ENCODE peak calls at places on chromosomes 6 and 20, in nine cellular contexts. One of them, this sample, is unnamed.

GRCh38 chr6:161048636-161049035 is 57.1 kb downstream of the MAP3K4 start:
- DNase-seq in Peyer's patch: no peak
- DNase-seq in tibial artery: no peak
- DNase-seq in HT1080: no peak
- DNase-seq in neural crest cell: no peak
- DNase-seq in sciatic nerve: no peak
- DNase-seq in stimulated activated CD8-positive, alpha-beta memory T cell treated with anti-CD3 and anti-CD28 coated beads, Interleukin-12 subunit alpha, Interleukin-12 subunit beta, amount 100 ng/mL, for 1 hour: no peak
- DNase-seq in HCT116: no peak
- DNase-seq in ureter: no peak
- DNase-seq in this sample: no peak

GRCh38 chr20:16476032-16476431 is 97.2 kb downstream of the KIF16B start:
- DNase-seq in Peyer's patch: no peak
- DNase-seq in tibial artery: no peak
- DNase-seq in HT1080: peak; percentile 35
- DNase-seq in neural crest cell: no peak
- DNase-seq in sciatic nerve: no peak
- DNase-seq in stimulated activated CD8-positive, alpha-beta memory T cell treated with anti-CD3 and anti-CD28 coated beads, Interleukin-12 subunit alpha, Interleukin-12 subunit beta, amount 100 ng/mL, for 1 hour: no peak
- DNase-seq in HCT116: peak; percentile 24
- DNase-seq in ureter: no peak
- DNase-seq in this sample: peak; percentile 37

GRCh38 chr6:3405679-3406078 is 51.2 kb downstream of the SLC22A23 start:
- DNase-seq in Peyer's patch: peak; percentile 56
- DNase-seq in tibial artery: no peak
- DNase-seq in HT1080: no peak
- DNase-seq in neural crest cell: no peak
- DNase-seq in sciatic nerve: no peak
- DNase-seq in stimulated activated CD8-positive, alpha-beta memory T cell treated with anti-CD3 and anti-CD28 coated beads, Interleukin-12 subunit alpha, Interleukin-12 subunit beta, amount 100 ng/mL, for 1 hour: no peak
- DNase-seq in HCT116: no peak
- DNase-seq in ureter: no peak
- DNase-seq in this sample: no peak

GRCh38 chr6:119523546-119523945 is 174.0 kb upstream of the MAN1A1 start:
- DNase-seq in Peyer's patch: no peak
- DNase-seq in tibial artery: no peak
- DNase-seq in HT1080: no peak
- DNase-seq in neural crest cell: no peak
- DNase-seq in sciatic nerve: no peak
- DNase-seq in stimulated activated CD8-positive, alpha-beta memory T cell treated with anti-CD3 and anti-CD28 coated beads, Interleukin-12 subunit alpha, Interleukin-12 subunit beta, amount 100 ng/mL, for 1 hour: no peak
- DNase-seq in HCT116: no peak
- DNase-seq in ureter: no peak
- DNase-seq in this sample: no peak

GRCh38 chr20:57747889-57748456 is 38.2 kb upstream of the PMEPA1 start:
- DNase-seq in Peyer's patch: no peak
- DNase-seq in tibial artery: no peak
- DNase-seq in HT1080: no peak
- DNase-seq in neural crest cell: no peak
- DNase-seq in sciatic nerve: no peak
- DNase-seq in stimulated activated CD8-positive, alpha-beta memory T cell treated with anti-CD3 and anti-CD28 coated beads, Interleukin-12 subunit alpha, Interleukin-12 subunit beta, amount 100 ng/mL, for 1 hour: no peak
- DNase-seq in HCT116: no peak
- DNase-seq in ureter: no peak
- DNase-seq in this sample: no peak

GRCh38 chr6:83461438-83461837 is 30.6 kb upstream of the ME1 start:
- DNase-seq in Peyer's patch: no peak
- DNase-seq in tibial artery: no peak
- DNase-seq in HT1080: no peak
- DNase-seq in neural crest cell: no peak
- DNase-seq in sciatic nerve: no peak
- DNase-seq in stimulated activated CD8-positive, alpha-beta memory T cell treated with anti-CD3 and anti-CD28 coated beads, Interleukin-12 subunit alpha, Interleukin-12 subunit beta, amount 100 ng/mL, for 1 hour: no peak
- DNase-seq in HCT116: no peak
- DNase-seq in ureter: no peak
- DNase-seq in this sample: no peak

GRCh38 chr6:119195848-119196247 is 117.4 kb upstream of the FAM184A start:
- DNase-seq in Peyer's patch: no peak
- DNase-seq in tibial artery: no peak
- DNase-seq in HT1080: no peak
- DNase-seq in neural crest cell: no peak
- DNase-seq in sciatic nerve: no peak
- DNase-seq in stimulated activated CD8-positive, alpha-beta memory T cell treated with anti-CD3 and anti-CD28 coated beads, Interleukin-12 subunit alpha, Interleukin-12 subunit beta, amount 100 ng/mL, for 1 hour: no peak
- DNase-seq in HCT116: no peak
- DNase-seq in ureter: no peak
- DNase-seq in this sample: no peak

GRCh38 chr6:149150999-149151398 is 166.5 kb upstream of the TAB2 start:
- DNase-seq in Peyer's patch: no peak
- DNase-seq in tibial artery: no peak
- DNase-seq in HT1080: no peak
- DNase-seq in neural crest cell: no peak
- DNase-seq in sciatic nerve: no peak
- DNase-seq in stimulated activated CD8-positive, alpha-beta memory T cell treated with anti-CD3 and anti-CD28 coated beads, Interleukin-12 subunit alpha, Interleukin-12 subunit beta, amount 100 ng/mL, for 1 hour: no peak
- DNase-seq in HCT116: no peak
- DNase-seq in ureter: no peak
- DNase-seq in this sample: no peak

GRCh38 chr6:36745836-36746235 is 48.2 kb downstream of the RAB44 start:
- DNase-seq in Peyer's patch: no peak
- DNase-seq in tibial artery: no peak
- DNase-seq in HT1080: no peak
- DNase-seq in neural crest cell: no peak
- DNase-seq in sciatic nerve: no peak
- DNase-seq in stimulated activated CD8-positive, alpha-beta memory T cell treated with anti-CD3 and anti-CD28 coated beads, Interleukin-12 subunit alpha, Interleukin-12 subunit beta, amount 100 ng/mL, for 1 hour: no peak
- DNase-seq in HCT116: no peak
- DNase-seq in ureter: no peak
- DNase-seq in this sample: no peak

GRCh38 chr6:47047479-47048411 is 5.6 kb upstream of the ADGRF1 start:
- DNase-seq in Peyer's patch: peak; percentile 76
- DNase-seq in tibial artery: peak; percentile 28
- DNase-seq in HT1080: peak; percentile 91
- DNase-seq in neural crest cell: peak; percentile 17
- DNase-seq in sciatic nerve: no peak
- DNase-seq in stimulated activated CD8-positive, alpha-beta memory T cell treated with anti-CD3 and anti-CD28 coated beads, Interleukin-12 subunit alpha, Interleukin-12 subunit beta, amount 100 ng/mL, for 1 hour: no peak
- DNase-seq in HCT116: peak; percentile 89
- DNase-seq in ureter: peak; percentile 52
- DNase-seq in this sample: peak; percentile 50

GRCh38 chr20:496126-496696 is 33.9 kb upstream of the TBC1D20 start:
- DNase-seq in Peyer's patch: no peak
- DNase-seq in tibial artery: no peak
- DNase-seq in HT1080: no peak
- DNase-seq in neural crest cell: no peak
- DNase-seq in sciatic nerve: no peak
- DNase-seq in stimulated activated CD8-positive, alpha-beta memory T cell treated with anti-CD3 and anti-CD28 coated beads, Interleukin-12 subunit alpha, Interleukin-12 subunit beta, amount 100 ng/mL, for 1 hour: no peak
- DNase-seq in HCT116: no peak
- DNase-seq in ureter: no peak
- DNase-seq in this sample: no peak

GRCh38 chr20:62953167-62953838 is 794 bp downstream of the SLC17A9 start:
- DNase-seq in Peyer's patch: no peak
- DNase-seq in tibial artery: no peak
- DNase-seq in HT1080: no peak
- DNase-seq in neural crest cell: no peak
- DNase-seq in sciatic nerve: no peak
- DNase-seq in stimulated activated CD8-positive, alpha-beta memory T cell treated with anti-CD3 and anti-CD28 coated beads, Interleukin-12 subunit alpha, Interleukin-12 subunit beta, amount 100 ng/mL, for 1 hour: no peak
- DNase-seq in HCT116: no peak
- DNase-seq in ureter: no peak
- DNase-seq in this sample: no peak

GRCh38 chr6:108027594-108027993 is 46.9 kb downstream of the OSTM1 start:
- DNase-seq in Peyer's patch: no peak
- DNase-seq in tibial artery: no peak
- DNase-seq in HT1080: peak; percentile 9
- DNase-seq in neural crest cell: no peak
- DNase-seq in sciatic nerve: no peak
- DNase-seq in stimulated activated CD8-positive, alpha-beta memory T cell treated with anti-CD3 and anti-CD28 coated beads, Interleukin-12 subunit alpha, Interleukin-12 subunit beta, amount 100 ng/mL, for 1 hour: no peak
- DNase-seq in HCT116: peak; percentile 13
- DNase-seq in ureter: peak; percentile 58
- DNase-seq in this sample: no peak

GRCh38 chr6:82521369-82521768 is 157.8 kb downstream of the TPBG start:
- DNase-seq in Peyer's patch: no peak
- DNase-seq in tibial artery: no peak
- DNase-seq in HT1080: no peak
- DNase-seq in neural crest cell: no peak
- DNase-seq in sciatic nerve: no peak
- DNase-seq in stimulated activated CD8-positive, alpha-beta memory T cell treated with anti-CD3 and anti-CD28 coated beads, Interleukin-12 subunit alpha, Interleukin-12 subunit beta, amount 100 ng/mL, for 1 hour: no peak
- DNase-seq in HCT116: no peak
- DNase-seq in ureter: no peak
- DNase-seq in this sample: no peak

GRCh38 chr6:48068326-48069191 is 42.4 kb downstream of the PTCHD4 start:
- DNase-seq in Peyer's patch: no peak
- DNase-seq in tibial artery: no peak
- DNase-seq in HT1080: no peak
- DNase-seq in neural crest cell: peak; percentile 17
- DNase-seq in sciatic nerve: peak; percentile 53
- DNase-seq in stimulated activated CD8-positive, alpha-beta memory T cell treated with anti-CD3 and anti-CD28 coated beads, Interleukin-12 subunit alpha, Interleukin-12 subunit beta, amount 100 ng/mL, for 1 hour: no peak
- DNase-seq in HCT116: no peak
- DNase-seq in ureter: no peak
- DNase-seq in this sample: no peak

GRCh38 chr6:6749791-6750434 is 161.4 kb downstream of the LY86 start:
- DNase-seq in Peyer's patch: peak; percentile 82
- DNase-seq in tibial artery: peak; percentile 65
- DNase-seq in HT1080: peak; percentile 95
- DNase-seq in neural crest cell: no peak
- DNase-seq in sciatic nerve: no peak
- DNase-seq in stimulated activated CD8-positive, alpha-beta memory T cell treated with anti-CD3 and anti-CD28 coated beads, Interleukin-12 subunit alpha, Interleukin-12 subunit beta, amount 100 ng/mL, for 1 hour: no peak
- DNase-seq in HCT116: peak; percentile 56
- DNase-seq in ureter: peak; percentile 79
- DNase-seq in this sample: peak; percentile 12

This sample was measured in putamen.